ENCODE peak calls at places on chromosome 1, in five cellular contexts. V is progenitor cell of endocrine pancreas, Y is GM12865, I is HFF-Myc, C is testis. N is an unnamed sample.

GRCh38 chr1:226309398-226310122 is 596 bp upstream of the LIN9 start:
- DNase-seq in V (no peak), I (no peak), Y (peak; percentile 27), C (peak; percentile 55), N (peak; percentile 86)

GRCh38 chr1:27755286-27755685 is 17.7 kb upstream of the STX12 start:
- DNase-seq in Y (no peak), V (no peak), C (no peak), I (no peak), N (no peak)

GRCh38 chr1:60696512-60696911 is 385.8 kb upstream of the NFIA start:
- DNase-seq in Y (no peak), V (no peak), C (no peak), I (no peak), N (no peak)

GRCh38 chr1:14143777-14144176 is 443.8 kb downstream of the PRDM2 start:
- DNase-seq in Y (no peak), I (no peak), V (no peak), C (no peak), N (no peak)

GRCh38 chr1:21927531-21928237 is 9.4 kb downstream of the HSPG2 start:
- DNase-seq in Y (no peak), V (no peak), C (peak; percentile 36), I (no peak), N (no peak)

GRCh38 chr1:244614879-244615278 is 38.0 kb upstream of the DESI2 start:
- DNase-seq in I (no peak), Y (no peak), V (no peak), C (no peak), N (no peak)

GRCh38 chr1:44141531-44141930 is at the start of gene KLF18:
- DNase-seq in V (no peak), I (no peak), Y (no peak), C (no peak), N (no peak)

GRCh38 chr1:160205242-160205973 is at the start of gene PEA15:
- DNase-seq in I (no peak), Y (peak; percentile 80), C (peak; percentile 81), V (peak; percentile 50), N (peak; percentile 90)

GRCh38 chr1:115291731-115292130 is 46.3 kb downstream of the NGF start:
- DNase-seq in V (no peak), Y (no peak), I (no peak), C (no peak), N (no peak)

GRCh38 chr1:53323316-53323715 is 4.6 kb downstream of the LRP8 start:
- DNase-seq in C (no peak), V (no peak), Y (no peak), I (no peak), N (no peak)

GRCh38 chr1:27656157-27656893 is 15.7 kb downstream of the IFI6 start:
- DNase-seq in C (peak; percentile 57), I (no peak), V (no peak), Y (peak; percentile 55), N (no peak)

GRCh38 chr1:34879230-34879629 is 19.7 kb upstream of the SMIM12 start:
- DNase-seq in V (no peak), Y (no peak), I (no peak), C (no peak), N (no peak)

GRCh38 chr1:76154213-76154956 is 79.8 kb downstream of the ST6GALNAC3 start:
- DNase-seq in Y (peak; percentile 76), C (peak; percentile 89), V (peak; percentile 61), I (peak; percentile 22), N (peak; percentile 89)

GRCh38 chr1:7401814-7402547 is 369.1 kb upstream of the VAMP3 start:
- DNase-seq in I (peak; percentile 93), C (no peak), V (peak; percentile 5), Y (no peak), N (peak; percentile 84)

GRCh38 chr1:216723274-216723780 is at the start of gene ESRRG:
- DNase-seq in C (peak; percentile 59), Y (no peak), V (peak; percentile 60), I (no peak), N (no peak)

GRCh38 chr1:225881081-225882007 is 836 bp downstream of the TMEM63A start:
- DNase-seq in C (peak; percentile 32), I (no peak), Y (peak; percentile 74), V (no peak), N (no peak)

GRCh38 chr1:240658312-240658975 is 46.5 kb upstream of the GREM2 start:
- DNase-seq in I (no peak), Y (no peak), V (no peak), C (no peak), N (no peak)
- TF ChIP-seq CTCF in I (no peak), Y (no peak), V (no peak), C (no peak), N (no peak)

DNA sequence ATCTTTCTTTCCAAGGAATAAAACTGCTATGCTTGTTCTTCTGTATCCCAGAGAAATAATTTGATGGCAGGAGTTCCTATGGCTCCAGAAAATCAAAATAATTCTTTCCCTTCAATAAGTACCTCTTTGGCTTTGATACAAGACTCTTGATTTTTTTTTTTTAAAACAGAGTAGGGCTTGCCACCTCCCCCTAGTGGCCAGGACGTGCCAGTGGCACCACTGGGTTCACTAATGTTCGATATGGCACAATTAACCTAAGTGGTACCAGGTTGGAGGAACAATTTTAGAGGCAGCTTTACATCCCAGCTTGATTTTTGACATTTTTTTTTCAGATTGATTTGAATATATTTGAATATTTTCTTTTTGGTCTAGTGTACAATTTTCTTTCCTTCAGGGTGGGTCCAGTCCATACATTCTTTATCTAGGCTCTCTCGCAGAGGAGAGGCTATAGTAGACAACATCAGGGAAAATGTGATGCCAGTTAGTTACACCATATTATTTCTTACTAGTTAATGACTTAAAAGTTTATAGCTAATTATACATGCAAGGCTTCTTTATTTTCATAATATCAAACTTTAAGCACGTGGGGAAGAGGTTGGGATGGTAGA is 330.9 kb downstream of the S1PR1 start:
- DNase-seq in I (no peak), V (no peak), Y (peak; percentile 66), C (peak; percentile 51), N (no peak)
- TF ChIP-seq CTCF in I (peak; percentile 91), V (peak; percentile 87), Y (peak; percentile 95), C (peak; percentile 87), N (peak; percentile 85)

GRCh38 chr1:108829498-108829916 is 27.4 kb downstream of the AKNAD1 start:
- DNase-seq in V (no peak), C (no peak), I (peak; percentile 55), Y (no peak), N (peak; percentile 5)

GRCh38 chr1:108826081-108826635 is 30.7 kb downstream of the AKNAD1 start:
- DNase-seq in C (no peak), V (no peak), Y (no peak), I (no peak), N (no peak)

GRCh38 chr1:108831225-108831624 is 25.7 kb downstream of the AKNAD1 start:
- DNase-seq in C (no peak), Y (no peak), I (peak; percentile 80), V (no peak), N (no peak)

GRCh38 chr1:108830119-108831008 is 26.5 kb downstream of the AKNAD1 start:
- DNase-seq in Y (no peak), V (no peak), C (no peak), I (peak; percentile 96), N (peak; percentile 86)

DNA sequence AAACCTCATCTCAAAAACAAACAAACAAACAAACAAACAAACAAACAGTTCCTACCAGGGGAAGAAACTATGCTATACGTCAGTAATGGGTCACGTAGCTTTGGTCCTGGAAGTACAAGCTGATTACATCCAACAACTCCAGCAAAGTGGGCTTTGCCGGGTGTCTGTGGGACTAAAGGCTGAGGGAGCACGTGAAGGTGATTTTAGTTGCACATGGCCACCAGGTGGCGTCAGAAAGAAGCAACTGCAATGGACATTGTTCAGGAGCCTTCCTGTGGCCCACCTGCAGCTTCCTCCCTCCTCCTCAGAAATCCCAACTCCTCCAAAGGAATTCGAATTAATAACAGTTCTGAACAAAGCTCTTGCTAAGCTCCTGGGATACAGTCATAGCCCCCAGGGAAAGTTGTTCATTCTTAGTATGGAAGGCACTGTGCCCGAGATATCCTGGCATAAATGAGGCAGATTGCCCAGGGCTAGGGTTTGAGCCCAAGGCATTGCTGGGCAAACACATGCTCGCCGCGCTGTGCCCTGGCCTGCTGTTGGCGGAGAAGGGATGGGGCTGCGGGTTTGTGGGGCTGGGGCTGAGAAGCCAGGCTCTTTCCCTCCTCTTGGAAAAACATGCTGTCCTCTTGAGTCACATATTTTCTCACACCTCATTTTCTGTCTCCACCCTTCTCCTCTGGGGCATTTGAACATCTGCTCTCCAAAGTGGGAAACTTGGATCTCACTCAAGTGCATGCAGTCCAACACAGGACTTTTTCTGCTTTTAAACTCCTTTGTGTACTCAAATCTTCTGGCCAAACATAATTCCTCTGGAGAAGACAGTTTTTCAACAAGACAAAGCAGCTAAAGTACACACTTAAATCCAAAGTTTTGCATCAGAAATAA is 28.6 kb downstream of the AKNAD1 start:
- DNase-seq in Y (peak; percentile 81), V (peak; percentile 63), C (peak; percentile 89), I (peak; percentile 96), N (peak; percentile 93)
- TF ChIP-seq CTCF in Y (peak; percentile 72), V (peak; percentile 81), C (peak; percentile 78), I (peak; percentile 76), N (peak; percentile 89)

GRCh38 chr1:223244366-223245103 is 101.5 kb upstream of the TLR5 start:
- DNase-seq in Y (peak; percentile 65), V (no peak), C (no peak), I (no peak), N (peak; percentile 59)
- TF ChIP-seq CTCF in Y (peak; percentile 21), V (peak; percentile 25), C (no peak), I (no peak), N (no peak)

DNA sequence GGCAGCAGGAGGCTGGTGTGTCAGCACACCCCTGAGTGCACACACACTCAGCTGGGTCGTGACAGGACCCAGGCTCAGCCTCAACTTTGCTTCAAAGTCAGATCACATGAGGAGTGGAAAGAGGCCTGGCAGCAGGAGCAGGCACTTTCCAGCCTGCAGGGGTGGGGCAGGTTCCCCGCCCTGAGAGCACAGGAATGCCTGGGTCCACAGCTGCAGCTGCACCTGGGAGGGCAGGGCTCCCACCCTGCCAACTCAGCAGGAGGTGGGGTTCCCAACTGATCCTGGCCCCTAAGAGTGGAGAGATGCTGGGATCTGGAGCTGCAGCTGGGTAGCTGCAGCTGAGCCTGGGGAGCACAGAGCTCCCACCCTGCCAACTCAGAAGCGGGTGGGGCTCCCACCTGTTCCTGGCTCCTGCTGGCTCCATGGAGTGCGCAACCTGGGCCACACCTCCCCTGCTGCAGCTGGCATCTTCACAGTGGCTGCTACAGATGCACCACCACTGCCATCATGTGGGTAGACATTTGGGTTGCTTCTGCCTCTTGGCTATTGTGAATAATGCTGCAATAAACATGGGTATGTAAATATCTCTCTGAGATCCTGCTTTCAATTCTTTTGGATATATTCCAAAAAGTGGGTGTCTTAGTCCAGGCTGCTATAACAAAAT is 415.4 kb downstream of the TTLL7 start:
- DNase-seq in V (no peak), C (no peak), Y (peak; percentile 68), I (peak; percentile 16), N (no peak)
- TF ChIP-seq CTCF in V (no peak), C (no peak), Y (peak; percentile 42), I (peak; percentile 32), N (peak; percentile 46)

DNA sequence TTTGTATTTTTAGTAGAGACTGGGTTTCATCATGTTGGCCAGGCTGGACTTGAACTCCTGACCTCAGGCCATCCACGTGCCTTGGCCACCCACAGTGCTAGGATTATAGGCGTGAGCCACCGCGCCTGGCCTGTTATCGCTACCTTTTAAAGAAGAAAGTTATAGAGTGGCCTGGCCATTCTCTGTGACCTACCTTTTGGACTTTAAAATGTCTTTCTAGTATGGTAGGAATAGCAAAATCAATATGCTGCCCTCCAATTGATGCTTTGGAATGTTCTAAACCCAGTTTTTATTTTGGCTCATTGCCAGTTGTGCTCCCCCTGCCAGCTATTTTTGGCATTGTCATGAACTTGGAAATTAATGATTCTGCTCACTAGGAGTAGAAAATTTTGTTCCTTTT is 19.9 kb downstream of the HIPK1 start:
- DNase-seq in V (no peak), Y (no peak), C (no peak), I (no peak), N (no peak)
- TF ChIP-seq CTCF in V (peak; percentile 28), Y (no peak), C (no peak), I (peak; percentile 34), N (peak; percentile 49)